ENCODE peak calls at places on chromosomes 12 and 14, in six cellular contexts. S is CD8-positive, alpha-beta T cell; P is posterior cingulate gyrus; Z is MG63; Q is left cardiac atrium; O is H7. J is an unnamed sample.

GRCh38 chr12:94207467-94208432 is 59.4 kb downstream of the PLXNC1 start:
- DNase-seq in O (no peak), S (peak; percentile 29), Z (peak; percentile 25), P (no peak), Q (no peak), J (peak; percentile 73)

GRCh38 chr12:50017047-50017446 is 8.2 kb downstream of the RACGAP1 start:
- DNase-seq in S (no peak), Q (peak; percentile 70), O (no peak), Z (peak; percentile 46), P (no peak), J (peak; percentile 94)

GRCh38 chr12:116922194-116922897 is 11.6 kb downstream of the FBXW8 start:
- DNase-seq in O (no peak), S (no peak), Z (no peak), P (no peak), Q (no peak), J (peak; percentile 53)

GRCh38 chr14:79424462-79424861 is 786.8 kb downstream of the DIO2 start:
- DNase-seq in S (no peak), Z (no peak), P (no peak), Q (no peak), O (no peak), J (peak; percentile 43)

GRCh38 chr14:79730911-79731310 is 480.4 kb downstream of the DIO2 start:
- DNase-seq in Q (no peak), P (no peak), S (no peak), O (no peak), Z (no peak), J (no peak)

GRCh38 chr14:68619805-68620574 is 172.9 kb downstream of the ZFP36L1 start:
- DNase-seq in P (no peak), O (no peak), Z (no peak), S (no peak), Q (peak; percentile 54), J (peak; percentile 50)

GRCh38 chr12:99809921-99810320 is 162.4 kb downstream of the GARIN6 start:
- DNase-seq in P (no peak), Q (no peak), S (no peak), O (no peak), Z (no peak), J (no peak)

GRCh38 chr12:132078190-132078589 is 65.9 kb downstream of the DDX51 start:
- DNase-seq in S (no peak), O (no peak), Q (peak; percentile 52), Z (peak; percentile 87), P (no peak), J (peak; percentile 86)

GRCh38 chr12:27382126-27382795 is 49.6 kb downstream of the BMAL2 start:
- DNase-seq in Z (no peak), S (no peak), Q (no peak), P (no peak), O (no peak), J (peak; percentile 68)

GRCh38 chr12:6141048-6141447 is 16.6 kb upstream of the VWF start:
- DNase-seq in P (no peak), Z (no peak), Q (peak; percentile 52), O (no peak), S (peak; percentile 34), J (peak; percentile 82)